ENCODE peak calls at places on chromosomes 4 and X, in five cellular contexts. W, K, Q, D and Y are unnamed samples.

GRCh38 chr4:105710678-105711077 is 2.1 kb downstream of the GSTCD start:
- DNase-seq in D (no peak), Q (no peak), K (no peak), W (no peak), Y (no peak)

GRCh38 chr4:29131304-29131703 is 1588.9 kb upstream of the PCDH7 start:
- DNase-seq in W (no peak), K (no peak), Q (no peak), D (no peak), Y (no peak)

GRCh38 chr4:110510955-110511544 is 35.1 kb downstream of the ENPEP start:
- DNase-seq in Q (no peak), D (no peak), W (peak; percentile 77), K (peak; percentile 72), Y (no peak)

GRCh38 chrX:107684956-107685385 is 56.7 kb downstream of the PRPS1 start:
- DNase-seq in D (peak; percentile 64), W (no peak), K (peak; percentile 58), Q (peak; percentile 91), Y (peak; percentile 30)

GRCh38 chrX:39609941-39610340 is 487.8 kb downstream of the BCOR start:
- DNase-seq in K (no peak), D (no peak), Q (no peak), W (no peak), Y (no peak)

GRCh38 chr4:25949166-25949748 is 35.2 kb downstream of the SMIM20 start:
- DNase-seq in Q (no peak), W (no peak), K (peak; percentile 79), D (no peak), Y (no peak)

GRCh38 chr4:124697441-124697840 is 15.1 kb downstream of the ANKRD50 start:
- DNase-seq in W (no peak), Q (no peak), D (no peak), K (no peak), Y (no peak)

GRCh38 chrX:106300239-106300638 is 132.1 kb downstream of the PWWP3B start:
- DNase-seq in K (no peak), W (no peak), Q (no peak), D (no peak), Y (no peak)

GRCh38 chr4:102564399-102564921 is 63.3 kb downstream of the NFKB1 start:
- DNase-seq in W (no peak), D (no peak), Q (no peak), K (no peak), Y (peak; percentile 67)

GRCh38 chrX:13676885-13677284 is 12.0 kb upstream of the RAB9A start:
- DNase-seq in Q (no peak), K (no peak), W (no peak), D (no peak), Y (no peak)

GRCh38 chr4:26397086-26397485 is 76.3 kb downstream of the RBPJ start:
- DNase-seq in K (no peak), Q (no peak), W (no peak), D (no peak), Y (no peak)

GRCh38 chrX:8955521-8955920 is 78.4 kb downstream of the FAM9B start:
- DNase-seq in K (no peak), Q (no peak), W (no peak), D (no peak), Y (no peak)

GRCh38 chr4:125097729-125098128 is 217.0 kb upstream of the FAT4 start:
- DNase-seq in K (no peak), Q (no peak), W (no peak), D (no peak), Y (no peak)

GRCh38 chr4:147482281-147482680 is 1.4 kb downstream of the EDNRA start:
- DNase-seq in D (no peak), W (no peak), K (no peak), Q (no peak), Y (peak; percentile 53)
- H3K4me3 ChIP-seq in D (peak overlapping the region; percentile 62), W (no peak overlapping the region), K (peak overlapping the region; percentile 84), Q (peak overlapping the region; percentile 70), Y (peak overlapping the region; percentile 77)

DNA sequence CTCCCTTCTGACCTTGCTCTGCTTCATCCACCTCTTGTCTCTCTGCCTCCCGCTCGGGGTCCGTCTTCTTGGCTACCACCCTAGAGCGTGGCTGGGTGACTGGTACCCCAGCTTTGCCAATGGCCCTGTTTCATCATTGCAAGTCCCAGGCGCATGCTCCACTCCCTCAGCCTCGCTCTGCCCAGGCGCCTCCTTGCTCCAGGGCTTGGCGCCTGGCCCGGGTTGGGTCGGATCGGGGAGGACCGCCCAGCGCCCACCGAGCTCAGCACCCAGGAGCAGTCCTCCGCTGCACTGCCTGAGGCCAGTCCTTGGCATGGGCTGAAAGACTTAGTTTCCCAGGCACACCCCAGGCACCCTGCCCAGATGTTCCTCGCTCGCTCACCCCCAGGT is 577 bp downstream of the BGN start:
- DNase-seq in K (peak; percentile 46), W (no peak), Q (no peak), D (peak; percentile 58), Y (no peak)
- H3K27ac ChIP-seq in K (no peak overlapping the region), W (no peak overlapping the region), Q (peak overlapping the region; percentile 74), D (no peak overlapping the region), Y (no peak overlapping the region)

GRCh38 chrX:17161991-17162390 is 213.0 kb upstream of the NHS start:
- DNase-seq in W (no peak), D (no peak), Q (no peak), K (no peak), Y (no peak)

GRCh38 chrX:17164079-17164478 is 210.9 kb upstream of the NHS start:
- DNase-seq in D (no peak), W (no peak), K (no peak), Q (no peak), Y (no peak)

GRCh38 chrX:17164936-17165335 is 210.1 kb upstream of the NHS start:
- DNase-seq in W (no peak), Q (no peak), K (no peak), D (no peak), Y (no peak)

DNA sequence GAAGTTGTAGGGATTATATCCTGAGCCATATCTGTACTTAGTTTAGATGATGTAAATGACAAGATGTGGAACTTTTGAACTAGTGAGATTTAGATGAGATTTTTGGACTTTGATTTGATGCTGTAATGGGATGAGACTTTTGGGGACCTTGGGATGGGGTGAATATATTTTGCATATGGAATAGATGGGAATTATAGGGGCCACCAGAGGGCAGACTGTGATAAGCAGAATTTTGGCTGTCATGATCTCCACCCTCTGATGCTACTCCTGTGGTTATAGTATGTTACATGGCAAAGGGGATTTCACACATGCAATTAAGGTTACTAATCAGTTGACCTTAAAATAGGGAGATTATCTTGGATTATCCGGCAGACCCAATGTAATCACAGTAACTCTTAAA is 214.0 kb upstream of the NHS start:
- DNase-seq in W (no peak), D (no peak), K (no peak), Q (no peak), Y (no peak)
- TF ChIP-seq CTCF in W (peak; percentile 20), D (no peak), K (no peak), Q (no peak), Y (peak; percentile 30)

GRCh38 chrX:131216828-131217227 is 72.3 kb downstream of the IGSF1 start:
- DNase-seq in Q (no peak), D (no peak), W (no peak), K (no peak), Y (no peak)

GRCh38 chrX:131217878-131218486 is 71.1 kb downstream of the IGSF1 start:
- DNase-seq in Q (no peak), K (peak; percentile 7), D (no peak), W (no peak), Y (no peak)

GRCh38 chrX:131213400-131213799 is 75.7 kb downstream of the IGSF1 start:
- DNase-seq in D (no peak), Q (no peak), K (no peak), W (no peak), Y (no peak)
- H3K4me3 ChIP-seq in D (no peak overlapping the region), Q (no peak overlapping the region), K (no peak overlapping the region), W (no peak overlapping the region), Y (no peak overlapping the region)

GRCh38 chr4:145814246-145814645 is 124.4 kb downstream of the ZNF827 start:
- DNase-seq in K (no peak), D (no peak), Q (no peak), W (no peak), Y (no peak)
- H3K27ac ChIP-seq in K (no peak overlapping the region), D (no peak overlapping the region), Q (no peak overlapping the region), W (no peak overlapping the region), Y (no peak overlapping the region)

DNA sequence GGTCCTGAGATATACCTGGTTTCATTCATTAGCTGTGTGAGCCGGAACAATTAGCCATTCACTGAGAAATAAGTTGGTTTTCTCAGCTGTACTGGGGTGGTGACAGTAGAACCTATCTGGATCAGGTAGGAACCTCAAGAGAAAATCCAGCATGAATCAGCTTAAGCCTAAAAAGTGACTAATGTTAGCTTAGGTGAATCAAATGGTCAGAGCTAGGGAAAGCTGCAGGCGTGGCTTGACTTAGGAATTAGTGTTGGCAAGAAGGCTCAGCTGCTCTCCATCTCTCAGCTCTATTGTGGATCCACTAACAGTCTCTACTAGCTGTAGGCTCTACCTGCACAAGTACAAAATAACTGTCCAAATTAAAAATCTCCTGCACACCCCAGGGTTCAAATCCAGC is 1025.5 kb downstream of the RAB28 start:
- DNase-seq in Q (no peak), W (no peak), K (no peak), D (no peak), Y (no peak)
- TF ChIP-seq CTCF in Q (no peak), W (no peak), K (no peak), D (no peak), Y (no peak)

GRCh38 chr4:5747746-5748365 is 36.9 kb downstream of the EVC start:
- DNase-seq in Q (peak; percentile 84), K (peak; percentile 63), D (no peak), W (no peak), Y (peak; percentile 98)
- H3K4me3 ChIP-seq in Q (no peak overlapping the region), K (no peak overlapping the region), D (no peak overlapping the region), W (no peak overlapping the region), Y (no peak overlapping the region)

GRCh38 chrX:45769919-45770582 is 569.4 kb upstream of the DIPK2B start:
- DNase-seq in Q (peak; percentile 80), W (no peak), K (peak; percentile 76), D (peak; percentile 59), Y (peak; percentile 90)

GRCh38 chrX:45771560-45772340 is 571.1 kb upstream of the DIPK2B start:
- DNase-seq in Q (no peak), W (no peak), D (no peak), K (no peak), Y (peak; percentile 56)

GRCh38 chrX:45774961-45775360 is 574.3 kb upstream of the DIPK2B start:
- DNase-seq in D (peak; percentile 26), W (no peak), K (no peak), Q (no peak), Y (peak; percentile 41)

GRCh38 chrX:45768666-45769065 is 568.0 kb upstream of the DIPK2B start:
- DNase-seq in Q (no peak), K (no peak), W (no peak), D (no peak), Y (no peak)

DNA sequence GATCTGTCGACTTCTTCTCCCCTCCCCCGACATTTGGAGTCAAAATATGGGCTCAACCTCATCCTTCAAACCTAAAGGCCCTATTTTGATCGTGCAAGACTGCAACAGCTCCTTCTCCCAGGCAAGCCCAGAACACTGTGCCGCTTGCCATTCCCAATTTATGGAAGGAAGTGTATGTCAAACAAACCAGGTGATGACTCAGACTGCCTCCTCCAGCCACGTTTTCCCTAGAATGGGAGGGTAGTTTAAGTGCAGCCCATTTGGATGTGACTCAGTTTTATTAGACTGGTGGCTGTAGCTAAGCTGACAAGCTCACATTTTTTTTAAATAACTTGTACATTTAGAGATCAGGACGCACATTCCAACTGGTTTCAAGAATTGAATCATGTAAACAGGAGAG is 570.4 kb upstream of the DIPK2B start:
- DNase-seq in D (no peak), K (peak; percentile 68), W (no peak), Q (no peak), Y (peak; percentile 87)
- H3K27ac ChIP-seq in D (peak overlapping the region; percentile 41), K (peak overlapping the region; percentile 91), W (no peak overlapping the region), Q (peak overlapping the region; percentile 45), Y (peak overlapping the region; percentile 91)